ENCODE peak calls at places on chromosomes 5 and 9, in eight cellular contexts. S is GM23338; O is fibroblast of mammary gland; P is effector memory CD4-positive, alpha-beta T cell; D is hepatocyte; X is lung; R is skeletal muscle cell; V is PC-9. A is an unnamed sample.

GRCh38 chr5:73338201-73339126 is 110.1 kb downstream of the FOXD1 start:
- DNase-seq in D (no peak), P (no peak), O (peak; percentile 37), X (no peak), V (no peak), R (no peak), S (peak; percentile 12), A (no peak)

GRCh38 chr5:96703985-96704384 is 41.8 kb downstream of the CAST start:
- DNase-seq in R (no peak), D (no peak), V (no peak), O (no peak), X (no peak), P (no peak), S (no peak), A (no peak)

GRCh38 chr5:78738693-78739300 is 90.2 kb upstream of the LHFPL2 start:
- DNase-seq in D (no peak), S (no peak), V (peak; percentile 40), R (no peak), X (peak; percentile 42), P (no peak), O (no peak), A (no peak)

GRCh38 chr9:116278326-116278725 is 124.7 kb downstream of the PAPPA start:
- DNase-seq in S (no peak), P (no peak), R (no peak), D (no peak), X (no peak), V (no peak), O (no peak), A (no peak)

GRCh38 chr5:115785395-115786009 is 31.0 kb downstream of the CDO1 start:
- DNase-seq in S (peak; percentile 87), V (no peak), X (no peak), O (peak; percentile 55), D (no peak), P (no peak), R (no peak), A (no peak)

GRCh38 chr9:134707031-134707680 is 65.6 kb downstream of the COL5A1 start:
- DNase-seq in O (peak; percentile 82), S (no peak), D (peak; percentile 92), P (no peak), V (no peak), R (peak; percentile 87), X (peak; percentile 48), A (no peak)

GRCh38 chr9:82598254-82599039 is 464.5 kb downstream of the RASEF start:
- DNase-seq in X (no peak), D (no peak), O (no peak), V (no peak), P (no peak), S (no peak), R (no peak), A (no peak)

GRCh38 chr9:113650207-113651131 is 186.9 kb downstream of the RGS3 start:
- DNase-seq in O (peak; percentile 54), S (peak; percentile 59), R (no peak), P (no peak), V (no peak), D (no peak), X (no peak), A (no peak)

GRCh38 chr9:133253268-133253667 is 21.7 kb downstream of the ABO start:
- DNase-seq in O (no peak), V (no peak), R (no peak), P (no peak), S (no peak), D (no peak), X (no peak), A (no peak)

GRCh38 chr5:178284996-178285395 is 52.4 kb upstream of the PHYKPL start:
- DNase-seq in P (no peak), D (no peak), R (no peak), V (no peak), O (no peak), X (no peak), S (no peak), A (no peak)

GRCh38 chr5:142363619-142363963 is 38.8 kb upstream of the SPRY4 start:
- DNase-seq in O (no peak), X (no peak), D (no peak), P (no peak), S (no peak), V (no peak), R (no peak), A (no peak)

GRCh38 chr5:142286111-142286510 is 38.7 kb downstream of the SPRY4 start:
- DNase-seq in X (no peak), P (no peak), R (no peak), D (no peak), V (no peak), S (no peak), O (no peak), A (no peak)

GRCh38 chr5:139038618-139039305 is 159.4 kb downstream of the SIL1 start:
- DNase-seq in P (no peak), O (no peak), S (peak; percentile 69), V (no peak), R (no peak), X (no peak), D (no peak), A (no peak)

GRCh38 chr9:104088416-104088815 is 5.7 kb upstream of the SMC2 start:
- DNase-seq in D (no peak), X (no peak), S (no peak), O (no peak), R (no peak), P (no peak), V (no peak), A (no peak)

GRCh38 chr9:117771162-117771561 is 67.0 kb downstream of the TLR4 start:
- DNase-seq in V (no peak), R (peak; percentile 48), S (no peak), O (no peak), X (no peak), D (peak; percentile 7), P (no peak), A (no peak)

GRCh38 chr9:128118971-128119665 is 8.4 kb downstream of the PTGES2 start:
- DNase-seq in S (no peak), O (no peak), X (no peak), D (no peak), V (no peak), P (no peak), R (no peak), A (no peak)

GRCh38 chr9:128118472-128118857 is 9.1 kb downstream of the PTGES2 start:
- DNase-seq in O (no peak), V (no peak), S (no peak), X (no peak), R (no peak), P (no peak), D (no peak), A (no peak)

GRCh38 chr9:128120741-128121465 is 6.6 kb downstream of the PTGES2 start:
- DNase-seq in S (no peak), P (no peak), R (no peak), X (no peak), O (no peak), D (no peak), V (no peak), A (no peak)

GRCh38 chr9:128121466-128121810 is 6.1 kb downstream of the PTGES2 start:
- DNase-seq in P (no peak), R (no peak), V (no peak), X (no peak), S (no peak), D (no peak), O (no peak), A (no peak)

GRCh38 chr9:128120061-128120740 is 7.3 kb downstream of the PTGES2 start:
- DNase-seq in P (no peak), S (no peak), V (no peak), D (no peak), R (no peak), O (no peak), X (no peak), A (no peak)
- H3K4me3 ChIP-seq in P (no peak overlapping the region), S (no peak overlapping the region), V (no peak overlapping the region), D (no peak overlapping the region), R (no peak overlapping the region), O (no peak overlapping the region), X (no peak overlapping the region), A (no peak overlapping the region)

GRCh38 chr5:81389015-81389414 is 4.9 kb downstream of the ACOT12 start:
- DNase-seq in S (peak; percentile 24), R (no peak), X (no peak), D (peak; percentile 18), P (no peak), O (no peak), V (no peak), A (no peak)

GRCh38 chr5:81395262-81395661 is 1.3 kb upstream of the ACOT12 start:
- DNase-seq in O (no peak), S (no peak), V (no peak), R (no peak), D (no peak), X (no peak), P (no peak), A (no peak)

GRCh38 chr5:81393783-81394718 is at the start of gene ACOT12:
- DNase-seq in O (peak; percentile 17), P (no peak), R (no peak), X (no peak), V (no peak), S (peak; percentile 79), D (peak; percentile 35), A (no peak)

GRCh38 chr5:81397169-81397568 is 3.2 kb upstream of the ACOT12 start:
- DNase-seq in R (no peak), D (no peak), V (no peak), P (no peak), S (no peak), X (no peak), O (peak; percentile 50), A (no peak)

GRCh38 chr5:81393430-81393782 is 528 bp downstream of the ACOT12 start:
- DNase-seq in X (no peak), R (no peak), V (no peak), S (no peak), O (no peak), D (no peak), P (no peak), A (no peak)
- H3K4me3 ChIP-seq in X (no peak overlapping the region), R (peak overlapping the region; percentile 44), V (no peak overlapping the region), S (peak overlapping the region; percentile 73), O (peak overlapping the region; percentile 42), D (peak overlapping the region; percentile 67), P (no peak overlapping the region), A (no peak overlapping the region)

GRCh38 chr5:5145651-5146529 is 5.8 kb downstream of the ADAMTS16 start:
- DNase-seq in D (no peak), R (peak; percentile 6), V (peak; percentile 96), P (no peak), S (no peak), X (no peak), O (peak; percentile 90), A (no peak)
- H3K4me3 ChIP-seq in D (no peak overlapping the region), R (no peak overlapping the region), V (peak overlapping the region; percentile 63), P (no peak overlapping the region), S (no peak overlapping the region), X (no peak overlapping the region), O (peak overlapping the region; percentile 38), A (no peak overlapping the region)

GRCh38 chr9:132078369-132079356 is 1.0 kb downstream of the MED27 start:
- DNase-seq in S (no peak), R (peak; percentile 27), D (peak; percentile 19), O (peak; percentile 88), X (no peak), P (no peak), V (peak; percentile 7), A (peak; percentile 11)

GRCh38 chr9:132079391-132080071 is at the start of gene MED27:
- DNase-seq in V (peak; percentile 79), S (peak; percentile 99), P (peak; percentile 82), X (peak; percentile 93), R (peak; percentile 45), O (peak; percentile 87), D (peak; percentile 95), A (peak; percentile 94)

GRCh38 chr9:132075853-132076252 is 3.8 kb downstream of the MED27 start:
- DNase-seq in R (no peak), X (no peak), V (no peak), D (no peak), P (no peak), S (no peak), O (no peak), A (no peak)

GRCh38 chr9:132074736-132075135 is 4.9 kb downstream of the MED27 start:
- DNase-seq in X (no peak), O (peak; percentile 80), P (no peak), S (no peak), R (peak; percentile 44), D (no peak), V (no peak), A (no peak)

GRCh38 chr9:132077881-132078280 is 1.8 kb downstream of the MED27 start:
- DNase-seq in X (no peak), D (no peak), V (no peak), R (no peak), S (no peak), O (peak; percentile 67), P (no peak), A (no peak)
- H3K4me3 ChIP-seq in X (no peak overlapping the region), D (no peak overlapping the region), V (no peak overlapping the region), R (peak overlapping the region; percentile 80), S (no peak overlapping the region), O (peak overlapping the region; percentile 78), P (no peak overlapping the region), A (no peak overlapping the region)